ENCODE peak calls at places on chromosomes 2 and 18, in four cellular contexts. W is K562, Q is HepG2, S is H1. K is an unnamed sample.

GRCh38 chr18:57630759-57631660 is 9.4 kb upstream of the NARS1 start:
- DNase-seq in W (no peak), Q (no peak), S (no peak), K (peak)

GRCh38 chr2:64273524-64274398 is 129.5 kb upstream of the PELI1 start:
- DNase-seq in W (no peak), Q (peak), S (no peak), K (no peak)

GRCh38 chr2:108058575-108059137 is 72.3 kb downstream of the SLC5A7 start:
- DNase-seq in W (no peak), Q (no peak), S (no peak), K (no peak)

GRCh38 chr2:235576337-235576910 is 82.6 kb downstream of the AGAP1 start:
- DNase-seq in W (no peak), Q (no peak), S (no peak), K (no peak)

GRCh38 chr2:210539578-210540416 is 16.6 kb upstream of the CPS1 start:
- DNase-seq in W (no peak), Q (no peak), S (no peak), K (no peak)

GRCh38 chr18:13375302-13376255 is 157.0 kb downstream of the LDLRAD4 start:
- DNase-seq in W (peak), Q (no peak), S (no peak), K (peak)

GRCh38 chr2:29269095-29270090 is 154.2 kb downstream of the CLIP4 start:
- DNase-seq in W (no peak), Q (no peak), S (no peak), K (no peak)

GRCh38 chr2:173716458-173717052 is 248.6 kb downstream of the SP3 start:
- DNase-seq in W (no peak), Q (no peak), S (no peak), K (no peak)

GRCh38 chr18:76258209-76258608 is 236.8 kb downstream of the ZNF516 start:
- DNase-seq in W (no peak), Q (no peak), S (no peak), K (no peak)

GRCh38 chr2:24930768-24931167 is 10.7 kb upstream of the ADCY3 start:
- DNase-seq in W (no peak), Q (no peak), S (no peak), K (peak)
- H3K4me2 ChIP-seq in W (no peak), Q (no peak), S (no peak), K (peak)

GRCh38 chr18:34283506-34283905 is 58.8 kb upstream of the NOL4 start:
- DNase-seq in W (no peak), Q (no peak), S (peak), K (no peak)

GRCh38 chr18:34292594-34292993 is 67.9 kb upstream of the NOL4 start:
- DNase-seq in W (no peak), Q (no peak), S (no peak), K (no peak)

DNA sequence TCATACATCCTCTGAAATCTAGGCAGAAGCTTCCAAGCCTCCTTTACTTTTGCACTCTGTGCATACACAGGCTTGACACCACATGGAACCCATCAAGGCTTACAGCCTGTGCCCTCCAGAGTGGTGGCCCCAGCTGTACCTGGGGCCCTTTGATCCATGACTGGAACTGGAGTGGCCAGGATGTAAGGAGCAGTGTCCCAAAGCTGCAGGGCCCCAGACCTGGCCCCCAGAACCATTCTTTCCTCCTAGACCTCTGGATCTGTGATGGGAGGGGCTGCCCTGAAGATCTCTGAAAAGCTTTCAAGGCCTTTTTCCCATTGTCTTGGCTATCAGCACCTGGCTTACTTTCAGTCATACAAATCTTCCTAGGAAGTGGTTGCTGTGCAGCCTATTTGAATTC is 63.1 kb upstream of the NOL4 start:
- DNase-seq in W (no peak), Q (no peak), S (no peak), K (no peak)
- TF ChIP-seq BRCA1 in W (no peak), Q (no peak), S (no peak), K (no peak)

DNA sequence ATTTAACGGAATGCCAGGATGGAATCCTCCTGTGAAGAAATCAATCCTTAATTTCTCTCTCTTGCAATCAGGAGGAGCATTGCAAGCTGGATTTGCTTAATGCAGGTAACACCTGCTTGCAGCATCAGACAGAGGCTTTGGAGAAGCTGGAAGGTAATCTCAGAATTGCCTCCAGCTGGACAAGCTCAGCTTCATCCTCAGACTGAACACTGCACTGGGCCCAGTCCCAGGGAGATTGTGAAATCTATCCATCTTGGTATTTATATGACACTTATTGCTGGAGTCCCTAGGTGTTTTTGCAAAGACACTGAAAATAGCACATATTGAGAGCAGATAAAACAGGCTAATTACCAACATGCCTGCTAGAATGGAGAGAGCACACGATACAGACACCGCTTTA is 179.4 kb upstream of the SESTD1 start:
- DNase-seq in W (no peak), Q (no peak), S (no peak), K (no peak)
- H3K4me2 ChIP-seq in W (no peak), Q (no peak), S (no peak), K (no peak)

DNA sequence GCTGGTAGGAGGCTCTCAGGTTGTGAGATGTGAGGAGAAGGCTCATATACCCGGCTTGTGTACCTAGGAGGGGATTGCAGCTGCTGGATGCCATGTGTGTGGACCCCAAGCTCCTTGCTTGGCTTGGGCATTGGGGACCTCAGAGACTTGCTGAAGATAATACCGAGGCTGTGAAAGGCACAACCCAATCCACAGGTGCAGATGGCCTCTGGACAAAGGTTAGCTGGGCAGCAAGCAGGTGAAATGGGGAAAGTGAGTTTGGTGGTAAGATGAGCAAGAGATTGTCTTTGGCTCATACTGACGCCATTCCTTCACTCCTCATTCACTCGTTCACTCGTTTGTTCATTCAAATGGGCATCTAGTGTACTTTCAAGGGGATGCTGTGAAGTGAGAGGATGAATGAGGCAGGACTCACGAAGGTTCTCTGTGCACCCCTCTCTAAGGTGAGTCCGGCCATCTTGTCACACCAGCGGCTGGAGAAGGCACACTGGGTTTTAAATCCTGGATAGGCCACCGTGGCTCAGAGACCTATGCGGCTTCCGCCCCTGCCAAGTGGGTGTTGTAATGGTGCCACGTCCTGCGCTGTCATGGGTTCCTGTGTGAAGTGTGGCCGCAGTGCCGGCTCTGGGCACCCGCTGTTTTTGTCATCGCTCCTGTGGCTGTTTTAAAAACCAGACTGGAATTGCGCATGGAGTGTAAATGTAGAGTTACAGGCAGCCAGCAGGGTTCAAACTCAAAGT is 13.7 kb downstream of the FBLN7 start:
- DNase-seq in W (no peak), Q (no peak), S (peak), K (no peak)
- TF ChIP-seq BRCA1 in W (no peak), Q (no peak), S (no peak), K (no peak)

DNA sequence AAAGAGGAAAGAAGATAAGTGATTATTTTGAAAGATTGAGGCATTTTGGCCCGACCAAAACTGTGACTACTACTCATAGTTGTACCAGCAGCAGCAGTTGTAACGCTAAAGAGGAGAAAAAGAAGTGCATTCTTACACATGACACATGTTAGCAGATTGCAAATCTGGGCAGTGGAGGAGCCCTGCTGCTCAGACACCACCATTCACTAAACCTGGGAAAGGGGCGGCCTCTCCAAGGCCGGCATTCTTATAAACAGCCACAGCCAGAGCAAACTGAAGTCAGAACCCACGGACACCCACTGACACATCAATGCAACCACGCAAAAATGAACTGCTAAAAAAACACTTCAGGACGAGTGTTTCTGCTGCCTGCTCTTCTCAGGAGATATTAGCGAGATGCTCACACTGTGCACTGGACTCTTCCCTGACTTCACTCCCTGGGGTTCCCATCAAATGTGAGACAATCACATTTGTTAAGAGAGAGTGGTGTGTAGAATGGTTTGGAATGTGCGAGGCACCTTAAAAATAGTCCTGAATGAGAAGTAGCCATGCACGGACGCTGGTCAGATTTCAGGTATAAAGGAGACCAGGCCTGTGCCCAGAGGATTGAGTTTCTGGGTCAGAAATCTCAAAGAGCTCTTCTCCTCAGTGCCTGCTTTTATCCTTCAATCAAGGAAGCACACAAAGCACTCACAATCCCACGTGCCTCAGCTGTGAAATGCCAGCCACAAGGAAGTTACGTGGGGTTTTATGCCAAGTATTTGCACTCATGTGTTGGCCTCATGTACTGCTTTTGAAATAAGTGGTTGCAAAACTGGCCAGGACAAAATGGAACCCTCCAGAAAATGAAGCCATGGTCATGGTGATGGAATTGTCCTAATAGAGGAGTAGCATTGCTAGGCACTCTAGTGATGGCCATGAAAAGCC is 83.4 kb downstream of the MTCL1 start:
- DNase-seq in W (no peak), Q (no peak), S (no peak), K (no peak)
- H3K4me2 ChIP-seq in W (no peak), Q (no peak), S (no peak), K (no peak)

DNA sequence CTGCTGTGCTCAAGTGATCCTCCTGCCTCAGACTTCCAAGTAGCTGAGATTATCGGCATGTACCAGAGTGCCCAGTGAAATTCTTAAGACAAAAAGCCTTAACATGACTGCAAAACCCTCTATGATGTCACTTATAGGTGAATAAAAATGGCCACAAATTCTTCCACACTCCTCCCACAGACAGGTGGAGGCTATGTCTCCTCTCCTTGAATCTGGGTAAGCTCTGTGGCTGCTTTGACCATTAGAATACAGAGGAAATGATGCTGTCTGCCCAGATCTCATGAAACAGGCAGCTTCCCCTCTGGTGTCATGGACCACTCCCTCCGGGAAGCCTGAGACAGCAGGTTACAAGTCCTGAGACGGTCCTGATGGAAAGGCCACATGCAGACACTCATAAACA is 211.1 kb downstream of the TGIF1 start:
- DNase-seq in W (peak), Q (no peak), S (no peak), K (no peak)
- TF ChIP-seq BRCA1 in W (no peak), Q (no peak), S (no peak), K (no peak)

DNA sequence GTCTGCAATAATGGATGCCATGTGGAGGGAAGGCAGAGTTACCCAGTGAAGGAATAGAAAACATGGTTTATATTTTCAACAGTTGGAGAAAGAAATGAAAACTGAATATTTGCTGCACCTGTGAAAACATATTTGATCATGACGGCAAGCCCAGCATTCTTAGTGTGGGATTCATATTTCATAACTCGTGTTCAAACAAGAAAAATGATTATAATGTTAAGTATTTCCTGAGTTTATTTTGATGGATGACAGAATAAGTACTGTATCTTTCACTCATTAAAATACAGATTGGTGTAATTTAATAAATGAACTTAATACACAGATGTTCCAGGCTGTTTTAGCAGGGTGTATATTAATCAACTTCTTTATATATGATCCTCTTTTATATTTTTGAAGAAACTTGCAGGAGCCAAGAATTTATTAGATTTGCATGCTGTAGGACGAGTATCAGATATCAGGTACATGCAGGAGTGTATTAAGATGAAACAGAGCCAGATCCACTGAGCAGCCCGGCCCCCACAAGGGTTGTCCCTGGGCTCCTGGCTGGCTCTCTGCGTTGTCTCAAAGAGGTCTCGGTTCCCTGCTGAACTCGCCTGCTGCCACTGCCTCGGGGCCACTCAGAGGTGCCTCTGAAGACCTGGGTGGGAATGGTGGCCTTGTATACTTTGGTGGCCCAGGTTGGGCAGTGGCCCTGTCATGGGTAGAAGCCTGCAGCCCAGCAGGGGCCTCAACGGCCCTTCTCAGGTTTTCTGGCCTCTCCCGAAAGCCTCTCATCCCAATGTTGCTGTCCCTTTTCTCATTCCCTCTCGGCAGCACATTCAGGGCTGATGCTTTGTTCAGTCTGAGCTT is 95.0 kb upstream of the LDAH start:
- DNase-seq in W (no peak), Q (no peak), S (no peak), K (no peak)
- H3K4me2 ChIP-seq in W (no peak), Q (no peak), S (no peak), K (no peak)

GRCh38 chr2:41947701-41948396 is 100.0 kb upstream of the PKDCC start:
- DNase-seq in W (peak), Q (no peak), S (peak), K (no peak)
- TF ChIP-seq BRCA1 in W (no peak), Q (no peak), S (no peak), K (no peak)

GRCh38 chr2:134836986-134837385 is 1.4 kb upstream of the ACMSD start:
- DNase-seq in W (no peak), Q (no peak), S (no peak), K (no peak)
- H3K4me2 ChIP-seq in W (no peak), Q (no peak), S (no peak), K (no peak)